ENCODE peak calls at places on chromosome 13, in seven cellular contexts. One of them, this sample, is unnamed.

GRCh38 chr13:40562975-40563349 is 103.5 kb downstream of the FOXO1 start:
- DNase-seq in neural progenitor cell: no peak
- DNase-seq in cardiac fibroblast: no peak
- DNase-seq in left ventricle myocardium inferior: no peak
- DNase-seq in brain microvascular endothelial cell: no peak
- DNase-seq in Peyer's patch: peak
- DNase-seq in IMR-90: no peak
- DNase-seq in this sample: peak

GRCh38 chr13:91817250-91817649 is 418.8 kb downstream of the GPC5 start:
- DNase-seq in cardiac fibroblast: peak
- DNase-seq in IMR-90: peak
- DNase-seq in brain microvascular endothelial cell: peak
- DNase-seq in left ventricle myocardium inferior: no peak
- DNase-seq in neural progenitor cell: no peak
- DNase-seq in Peyer's patch: no peak
- DNase-seq in this sample: no peak

GRCh38 chr13:70568571-70568970 is 460.3 kb upstream of the KLHL1 start:
- DNase-seq in brain microvascular endothelial cell: peak
- DNase-seq in IMR-90: peak
- DNase-seq in cardiac fibroblast: peak
- DNase-seq in neural progenitor cell: peak
- DNase-seq in Peyer's patch: no peak
- DNase-seq in left ventricle myocardium inferior: no peak
- DNase-seq in this sample: peak

GRCh38 chr13:25203256-25203794 is 31.2 kb upstream of the AMER2 start:
- DNase-seq in Peyer's patch: no peak
- DNase-seq in IMR-90: no peak
- DNase-seq in brain microvascular endothelial cell: no peak
- DNase-seq in neural progenitor cell: no peak
- DNase-seq in left ventricle myocardium inferior: no peak
- DNase-seq in cardiac fibroblast: no peak
- DNase-seq in this sample: no peak

GRCh38 chr13:29577135-29578051 is 18.1 kb downstream of the SLC7A1 start:
- DNase-seq in IMR-90: peak
- DNase-seq in cardiac fibroblast: no peak
- DNase-seq in neural progenitor cell: no peak
- DNase-seq in left ventricle myocardium inferior: peak
- DNase-seq in brain microvascular endothelial cell: no peak
- DNase-seq in Peyer's patch: no peak
- DNase-seq in this sample: no peak

GRCh38 chr13:107962209-107962608 is 253.1 kb downstream of the LIG4 start:
- DNase-seq in left ventricle myocardium inferior: no peak
- DNase-seq in neural progenitor cell: no peak
- DNase-seq in IMR-90: no peak
- DNase-seq in brain microvascular endothelial cell: no peak
- DNase-seq in cardiac fibroblast: no peak
- DNase-seq in Peyer's patch: no peak
- DNase-seq in this sample: no peak

GRCh38 chr13:50015750-50016149 is 506 bp downstream of the KCNRG start:
- DNase-seq in brain microvascular endothelial cell: no peak
- DNase-seq in left ventricle myocardium inferior: no peak
- DNase-seq in IMR-90: no peak
- DNase-seq in Peyer's patch: no peak
- DNase-seq in cardiac fibroblast: no peak
- DNase-seq in neural progenitor cell: no peak
- DNase-seq in this sample: no peak

GRCh38 chr13:73341748-73342147 is 282.9 kb downstream of the KLF5 start:
- DNase-seq in neural progenitor cell: no peak
- DNase-seq in left ventricle myocardium inferior: no peak
- DNase-seq in brain microvascular endothelial cell: peak
- DNase-seq in cardiac fibroblast: peak
- DNase-seq in IMR-90: peak
- DNase-seq in Peyer's patch: no peak
- DNase-seq in this sample: peak

GRCh38 chr13:27280009-27280646 is 9.5 kb downstream of the RASL11A start:
- DNase-seq in left ventricle myocardium inferior: no peak
- DNase-seq in Peyer's patch: no peak
- DNase-seq in cardiac fibroblast: no peak
- DNase-seq in neural progenitor cell: no peak
- DNase-seq in IMR-90: no peak
- DNase-seq in brain microvascular endothelial cell: no peak
- DNase-seq in this sample: peak

DNA sequence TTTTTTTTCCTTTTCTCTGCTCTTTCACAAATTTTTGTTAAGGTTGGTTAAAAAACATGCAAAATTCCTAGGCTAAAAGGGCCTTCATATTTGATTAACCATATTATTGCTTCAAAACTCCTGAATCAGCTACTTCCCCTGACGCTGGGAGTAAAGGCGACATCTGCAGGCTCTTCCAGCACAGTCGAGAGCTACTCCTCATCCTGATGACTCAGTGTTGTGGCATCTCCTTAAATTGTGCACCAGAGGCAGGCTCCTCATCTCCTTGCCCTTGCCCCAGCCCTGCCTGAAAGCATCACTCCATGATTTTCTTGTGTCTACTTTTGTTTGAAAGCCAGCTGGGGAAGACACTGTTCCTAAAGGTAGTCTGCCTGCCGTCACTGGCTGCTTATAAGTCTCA is 24.5 kb upstream of the SOX1 start:
- DNase-seq in neural progenitor cell: no peak
- DNase-seq in cardiac fibroblast: no peak
- DNase-seq in Peyer's patch: no peak
- DNase-seq in brain microvascular endothelial cell: no peak
- DNase-seq in left ventricle myocardium inferior: no peak
- DNase-seq in IMR-90: no peak
- DNase-seq in this sample: no peak
- TF ChIP-seq CTCF in neural progenitor cell: no peak
- TF ChIP-seq CTCF in cardiac fibroblast: no peak
- TF ChIP-seq CTCF in Peyer's patch: no peak
- TF ChIP-seq CTCF in brain microvascular endothelial cell: no peak
- TF ChIP-seq CTCF in left ventricle myocardium inferior: no peak
- TF ChIP-seq CTCF in IMR-90: no peak
- TF ChIP-seq CTCF in this sample: no peak

GRCh38 chr13:99085139-99085845 is 107.4 kb upstream of the DOCK9 start:
- DNase-seq in Peyer's patch: no peak
- DNase-seq in cardiac fibroblast: no peak
- DNase-seq in neural progenitor cell: peak
- DNase-seq in IMR-90: no peak
- DNase-seq in left ventricle myocardium inferior: no peak
- DNase-seq in brain microvascular endothelial cell: no peak
- DNase-seq in this sample: no peak
- H3K4me3 ChIP-seq in Peyer's patch: peak
- H3K4me3 ChIP-seq in cardiac fibroblast: peak
- H3K4me3 ChIP-seq in neural progenitor cell: peak
- H3K4me3 ChIP-seq in IMR-90: no peak
- H3K4me3 ChIP-seq in left ventricle myocardium inferior: peak
- H3K4me3 ChIP-seq in brain microvascular endothelial cell: peak
- H3K4me3 ChIP-seq in this sample: peak

DNA sequence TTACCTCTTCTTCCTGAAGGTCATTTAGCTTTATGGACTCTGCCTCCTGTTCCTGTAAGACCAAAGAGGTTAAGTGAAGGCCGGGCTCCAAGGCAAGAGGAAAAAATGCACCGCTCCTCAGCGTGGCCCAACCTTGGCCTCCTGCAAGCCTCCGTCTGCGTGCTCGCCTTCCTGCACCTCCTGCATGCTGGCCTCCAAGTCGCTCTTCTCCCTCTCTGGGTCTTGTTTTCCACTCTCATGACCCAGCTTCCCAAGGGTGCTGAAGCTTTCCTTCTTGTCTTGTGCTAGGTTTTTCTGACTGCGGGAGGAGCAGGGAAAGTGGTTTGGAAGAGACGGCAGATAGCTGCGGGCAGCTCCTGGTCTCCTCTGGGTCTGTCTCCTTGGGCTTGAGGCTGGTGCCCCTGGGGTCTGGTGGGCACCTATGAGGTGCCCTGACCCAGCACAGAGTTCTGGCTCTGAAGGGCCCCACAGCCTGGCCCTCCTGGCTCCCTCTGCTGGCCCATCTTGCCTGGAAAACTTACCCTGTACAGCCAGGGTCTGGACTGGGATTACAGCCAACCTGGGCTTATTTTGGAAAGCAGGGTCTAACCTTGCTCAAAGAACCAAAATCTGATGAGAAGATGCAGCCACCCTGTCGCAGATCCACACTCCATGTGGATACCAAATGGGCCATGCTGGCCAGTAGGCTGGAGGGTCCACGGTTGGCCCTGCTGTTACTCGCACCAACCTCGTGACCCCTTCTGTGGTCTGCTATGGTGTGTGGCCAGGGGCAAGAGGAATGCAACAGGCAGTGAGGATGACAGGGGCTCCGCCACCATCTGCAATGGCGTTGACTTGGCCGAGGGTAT is 5.2 kb downstream of the C13orf46 start:
- DNase-seq in neural progenitor cell: no peak
- DNase-seq in left ventricle myocardium inferior: peak
- DNase-seq in brain microvascular endothelial cell: no peak
- DNase-seq in Peyer's patch: no peak
- DNase-seq in IMR-90: no peak
- DNase-seq in cardiac fibroblast: no peak
- DNase-seq in this sample: no peak
- TF ChIP-seq CTCF in neural progenitor cell: no peak
- TF ChIP-seq CTCF in left ventricle myocardium inferior: no peak
- TF ChIP-seq CTCF in brain microvascular endothelial cell: peak
- TF ChIP-seq CTCF in Peyer's patch: no peak
- TF ChIP-seq CTCF in IMR-90: no peak
- TF ChIP-seq CTCF in cardiac fibroblast: no peak
- TF ChIP-seq CTCF in this sample: peak

GRCh38 chr13:113411216-113412023 is 41.9 kb downstream of the ADPRHL1 start:
- DNase-seq in neural progenitor cell: peak
- DNase-seq in IMR-90: peak
- DNase-seq in left ventricle myocardium inferior: peak
- DNase-seq in Peyer's patch: peak
- DNase-seq in brain microvascular endothelial cell: peak
- DNase-seq in cardiac fibroblast: peak
- DNase-seq in this sample: peak

GRCh38 chr13:113413178-113413897 is 40.0 kb downstream of the ADPRHL1 start:
- DNase-seq in IMR-90: no peak
- DNase-seq in left ventricle myocardium inferior: no peak
- DNase-seq in Peyer's patch: no peak
- DNase-seq in neural progenitor cell: no peak
- DNase-seq in brain microvascular endothelial cell: no peak
- DNase-seq in cardiac fibroblast: no peak
- DNase-seq in this sample: no peak

GRCh38 chr13:113412440-113412839 is 40.8 kb downstream of the ADPRHL1 start:
- DNase-seq in left ventricle myocardium inferior: no peak
- DNase-seq in brain microvascular endothelial cell: no peak
- DNase-seq in IMR-90: no peak
- DNase-seq in neural progenitor cell: no peak
- DNase-seq in cardiac fibroblast: no peak
- DNase-seq in Peyer's patch: no peak
- DNase-seq in this sample: no peak

GRCh38 chr13:113408562-113408961 is 44.6 kb upstream of the GRTP1 start:
- DNase-seq in Peyer's patch: no peak
- DNase-seq in IMR-90: no peak
- DNase-seq in neural progenitor cell: no peak
- DNase-seq in left ventricle myocardium inferior: no peak
- DNase-seq in brain microvascular endothelial cell: no peak
- DNase-seq in cardiac fibroblast: no peak
- DNase-seq in this sample: no peak

DNA sequence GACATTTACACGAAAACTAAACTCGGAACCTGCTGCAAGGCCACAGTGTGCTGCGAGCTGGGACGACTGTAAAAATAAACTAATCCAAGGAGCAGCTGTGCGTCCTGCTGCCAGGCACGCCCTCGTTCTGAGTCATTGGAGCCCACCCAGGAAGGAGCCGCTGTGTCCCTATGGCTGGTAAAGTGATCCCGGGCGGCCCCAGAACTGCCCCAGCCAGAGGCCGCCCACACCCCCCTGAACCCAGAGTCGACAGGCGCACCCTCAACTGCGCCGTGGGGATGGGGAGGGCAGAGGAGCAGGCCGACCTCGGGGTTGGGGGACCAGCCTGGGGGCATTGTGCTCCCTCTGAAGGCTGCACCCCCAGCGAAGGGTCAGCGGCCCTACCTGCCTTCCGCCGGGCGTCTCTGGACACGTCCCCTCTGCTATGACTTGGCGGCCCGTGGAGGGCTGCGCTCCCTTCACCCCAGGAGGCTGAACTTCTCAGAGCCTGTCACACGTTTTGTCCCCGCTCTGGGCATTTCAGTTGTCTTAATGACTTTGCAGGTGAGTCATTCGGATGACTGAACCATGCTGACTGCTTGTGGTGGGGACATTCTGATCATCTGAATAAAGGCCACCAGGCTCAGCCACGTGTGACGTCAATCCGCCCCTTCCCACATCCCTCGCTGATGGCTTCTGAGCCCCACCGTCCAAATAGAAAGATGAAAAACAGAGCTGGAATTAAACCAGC is 42.7 kb downstream of the ADPRHL1 start:
- DNase-seq in cardiac fibroblast: peak
- DNase-seq in brain microvascular endothelial cell: peak
- DNase-seq in Peyer's patch: no peak
- DNase-seq in IMR-90: peak
- DNase-seq in neural progenitor cell: no peak
- DNase-seq in left ventricle myocardium inferior: no peak
- DNase-seq in this sample: peak
- H3K4me3 ChIP-seq in cardiac fibroblast: peak
- H3K4me3 ChIP-seq in brain microvascular endothelial cell: peak
- H3K4me3 ChIP-seq in Peyer's patch: no peak
- H3K4me3 ChIP-seq in IMR-90: peak
- H3K4me3 ChIP-seq in neural progenitor cell: no peak
- H3K4me3 ChIP-seq in left ventricle myocardium inferior: no peak
- H3K4me3 ChIP-seq in this sample: no peak

GRCh38 chr13:54185101-54185500 is 1156.5 kb downstream of the OLFM4 start:
- DNase-seq in cardiac fibroblast: no peak
- DNase-seq in brain microvascular endothelial cell: no peak
- DNase-seq in IMR-90: no peak
- DNase-seq in left ventricle myocardium inferior: no peak
- DNase-seq in neural progenitor cell: no peak
- DNase-seq in Peyer's patch: no peak
- DNase-seq in this sample: no peak

GRCh38 chr13:54183728-54184127 is 1155.1 kb downstream of the OLFM4 start:
- DNase-seq in left ventricle myocardium inferior: no peak
- DNase-seq in IMR-90: no peak
- DNase-seq in cardiac fibroblast: no peak
- DNase-seq in brain microvascular endothelial cell: no peak
- DNase-seq in neural progenitor cell: no peak
- DNase-seq in Peyer's patch: no peak
- DNase-seq in this sample: no peak

GRCh38 chr13:54183166-54183565 is 1154.6 kb downstream of the OLFM4 start:
- DNase-seq in cardiac fibroblast: no peak
- DNase-seq in brain microvascular endothelial cell: no peak
- DNase-seq in IMR-90: no peak
- DNase-seq in Peyer's patch: no peak
- DNase-seq in left ventricle myocardium inferior: no peak
- DNase-seq in neural progenitor cell: no peak
- DNase-seq in this sample: no peak

GRCh38 chr13:54185785-54186184 is 1157.2 kb downstream of the OLFM4 start:
- DNase-seq in Peyer's patch: no peak
- DNase-seq in neural progenitor cell: peak
- DNase-seq in brain microvascular endothelial cell: no peak
- DNase-seq in cardiac fibroblast: no peak
- DNase-seq in IMR-90: no peak
- DNase-seq in left ventricle myocardium inferior: no peak
- DNase-seq in this sample: no peak

DNA sequence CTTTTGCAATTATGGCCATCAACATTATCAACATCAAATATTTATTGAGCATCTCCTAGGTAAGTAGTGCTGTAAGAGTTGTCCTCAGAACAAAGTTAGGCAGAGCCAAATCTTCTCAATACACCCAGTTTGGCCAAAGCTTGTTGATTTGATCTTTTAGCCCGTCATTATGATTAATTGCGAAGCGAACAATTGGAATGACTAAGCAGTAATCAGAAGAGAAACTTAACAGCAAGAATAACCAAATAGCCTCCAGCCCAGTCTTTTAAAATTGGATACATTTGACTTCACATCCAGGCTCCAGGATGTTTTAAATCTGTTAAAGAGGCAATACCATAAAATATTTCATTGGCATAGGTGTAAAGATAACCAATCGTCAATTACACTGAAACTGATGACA is 1156.0 kb downstream of the OLFM4 start:
- DNase-seq in brain microvascular endothelial cell: no peak
- DNase-seq in IMR-90: no peak
- DNase-seq in left ventricle myocardium inferior: no peak
- DNase-seq in cardiac fibroblast: no peak
- DNase-seq in neural progenitor cell: no peak
- DNase-seq in Peyer's patch: no peak
- DNase-seq in this sample: no peak
- TF ChIP-seq CTCF in brain microvascular endothelial cell: no peak
- TF ChIP-seq CTCF in IMR-90: no peak
- TF ChIP-seq CTCF in left ventricle myocardium inferior: no peak
- TF ChIP-seq CTCF in cardiac fibroblast: no peak
- TF ChIP-seq CTCF in neural progenitor cell: no peak
- TF ChIP-seq CTCF in Peyer's patch: no peak
- TF ChIP-seq CTCF in this sample: no peak

This sample was measured in astrocyte of the cerebellum.